ENCODE peak calls at places on chromosomes 4 and X, in seven cellular contexts. Y is GM13976, F is AG04450, V is fibroblast of pulmonary artery, J is omental fat pad, N is H9, M is lower leg skin. O is an unnamed sample.

GRCh38 chr4:83552924-83553323 is 17.0 kb downstream of the GPAT3 start:
- DNase-seq in Y (no peak), F (no peak), V (peak; percentile 25), J (no peak), N (no peak), M (no peak), O (no peak)

GRCh38 chr4:1472148-1472797 is 66.0 kb upstream of the NKX1-1 start:
- DNase-seq in Y (no peak), F (no peak), V (no peak), J (no peak), N (no peak), M (peak; percentile 82), O (no peak)

GRCh38 chr4:150315175-150315574 is 236.9 kb downstream of the DCLK2 start:
- DNase-seq in Y (no peak), F (no peak), V (no peak), J (no peak), N (no peak), M (no peak), O (no peak)

GRCh38 chrX:118272237-118272636 is 73.7 kb upstream of the WDR44 start:
- DNase-seq in Y (no peak), F (no peak), V (peak; percentile 41), J (no peak), N (no peak), M (no peak), O (no peak)

GRCh38 chr4:15955670-15956069 is 7.3 kb downstream of the FGFBP2 start:
- DNase-seq in Y (no peak), F (no peak), V (peak; percentile 23), J (no peak), N (no peak), M (no peak), O (no peak)

GRCh38 chrX:150255441-150256296 is 107.4 kb upstream of the MAMLD1 start:
- DNase-seq in Y (no peak), F (no peak), V (no peak), J (no peak), N (no peak), M (peak; percentile 74), O (no peak)

GRCh38 chrX:146241902-146242301 is 424.3 kb downstream of the SLITRK2 start:
- DNase-seq in Y (no peak), F (no peak), V (no peak), J (no peak), N (no peak), M (no peak), O (no peak)

GRCh38 chrX:11757729-11758399 is at the start of gene MSL3:
- DNase-seq in Y (peak; percentile 75), F (no peak), V (peak; percentile 68), J (no peak), N (peak; percentile 60), M (no peak), O (no peak)

GRCh38 chrX:11438767-11439166 is 145.6 kb downstream of the AMELX start:
- DNase-seq in Y (no peak), F (no peak), V (peak; percentile 56), J (no peak), N (no peak), M (no peak), O (peak; percentile 30)

GRCh38 chr4:127586922-127587571 is 45.7 kb upstream of the INTU start:
- DNase-seq in Y (peak; percentile 48), F (no peak), V (peak; percentile 34), J (no peak), N (peak; percentile 74), M (no peak), O (no peak)

GRCh38 chr4:166301266-166301665 is 428.2 kb downstream of the TLL1 start:
- DNase-seq in Y (no peak), F (no peak), V (peak; percentile 21), J (no peak), N (no peak), M (no peak), O (no peak)

GRCh38 chr4:173328236-173328901 is 5.8 kb downstream of the HMGB2 start:
- DNase-seq in Y (no peak), F (no peak), V (no peak), J (no peak), N (no peak), M (no peak), O (no peak)

GRCh38 chrX:36071064-36071463 is 151.5 kb downstream of the CFAP47 start:
- DNase-seq in Y (no peak), F (no peak), V (no peak), J (no peak), N (no peak), M (no peak), O (no peak)

GRCh38 chr4:105555409-105555808 is 3.0 kb downstream of the ARHGEF38 start:
- DNase-seq in Y (no peak), F (no peak), V (no peak), J (no peak), N (peak; percentile 79), M (no peak), O (no peak)

GRCh38 chr4:52102587-52102986 is 51.5 kb downstream of the SPATA18 start:
- DNase-seq in Y (no peak), F (no peak), V (peak; percentile 19), J (no peak), N (no peak), M (no peak), O (no peak)

GRCh38 chr4:87541956-87542709 is 13.0 kb upstream of the SPARCL1 start:
- DNase-seq in Y (no peak), F (no peak), V (no peak), J (no peak), N (no peak), M (no peak), O (no peak)

GRCh38 chr4:87545052-87545451 is 15.9 kb upstream of the SPARCL1 start:
- DNase-seq in Y (no peak), F (no peak), V (no peak), J (no peak), N (no peak), M (no peak), O (no peak)

GRCh38 chr4:87542734-87543312 is 13.6 kb upstream of the SPARCL1 start:
- DNase-seq in Y (no peak), F (no peak), V (no peak), J (no peak), N (no peak), M (no peak), O (no peak)

GRCh38 chr4:87541521-87541920 is 12.3 kb upstream of the SPARCL1 start:
- DNase-seq in Y (no peak), F (no peak), V (no peak), J (no peak), N (no peak), M (no peak), O (no peak)

GRCh38 chr4:87543835-87544461 is 14.8 kb upstream of the SPARCL1 start:
- DNase-seq in Y (no peak), F (no peak), V (peak; percentile 83), J (no peak), N (no peak), M (no peak), O (no peak)
- TF ChIP-seq CTCF in Y (no peak), F (peak; percentile 67), V (peak; percentile 80), J (no peak), N (peak; percentile 78), M (no peak), O (peak; percentile 57)

GRCh38 chrX:103674531-103675454 is 11.7 kb downstream of the MORF4L2 start:
- DNase-seq in Y (no peak), F (no peak), V (no peak), J (no peak), N (no peak), M (no peak), O (no peak)
- TF ChIP-seq CTCF in Y (no peak), F (no peak), V (no peak), J (no peak), N (peak; percentile 32), M (no peak), O (no peak)

GRCh38 chrX:139204903-139205667 is 325.5 kb upstream of the F9 start:
- DNase-seq in Y (peak; percentile 20), F (no peak), V (no peak), J (no peak), N (peak; percentile 73), M (peak; percentile 85), O (no peak)

GRCh38 chrX:139204576-139204902 is 326.0 kb upstream of the F9 start:
- DNase-seq in Y (no peak), F (no peak), V (no peak), J (no peak), N (no peak), M (no peak), O (no peak)

GRCh38 chrX:139201924-139202323 is 328.6 kb upstream of the F9 start:
- DNase-seq in Y (no peak), F (no peak), V (no peak), J (no peak), N (no peak), M (no peak), O (no peak)

GRCh38 chrX:139202742-139203410 is 327.7 kb upstream of the F9 start:
- DNase-seq in Y (no peak), F (no peak), V (no peak), J (no peak), N (peak; percentile 30), M (no peak), O (no peak)

DNA sequence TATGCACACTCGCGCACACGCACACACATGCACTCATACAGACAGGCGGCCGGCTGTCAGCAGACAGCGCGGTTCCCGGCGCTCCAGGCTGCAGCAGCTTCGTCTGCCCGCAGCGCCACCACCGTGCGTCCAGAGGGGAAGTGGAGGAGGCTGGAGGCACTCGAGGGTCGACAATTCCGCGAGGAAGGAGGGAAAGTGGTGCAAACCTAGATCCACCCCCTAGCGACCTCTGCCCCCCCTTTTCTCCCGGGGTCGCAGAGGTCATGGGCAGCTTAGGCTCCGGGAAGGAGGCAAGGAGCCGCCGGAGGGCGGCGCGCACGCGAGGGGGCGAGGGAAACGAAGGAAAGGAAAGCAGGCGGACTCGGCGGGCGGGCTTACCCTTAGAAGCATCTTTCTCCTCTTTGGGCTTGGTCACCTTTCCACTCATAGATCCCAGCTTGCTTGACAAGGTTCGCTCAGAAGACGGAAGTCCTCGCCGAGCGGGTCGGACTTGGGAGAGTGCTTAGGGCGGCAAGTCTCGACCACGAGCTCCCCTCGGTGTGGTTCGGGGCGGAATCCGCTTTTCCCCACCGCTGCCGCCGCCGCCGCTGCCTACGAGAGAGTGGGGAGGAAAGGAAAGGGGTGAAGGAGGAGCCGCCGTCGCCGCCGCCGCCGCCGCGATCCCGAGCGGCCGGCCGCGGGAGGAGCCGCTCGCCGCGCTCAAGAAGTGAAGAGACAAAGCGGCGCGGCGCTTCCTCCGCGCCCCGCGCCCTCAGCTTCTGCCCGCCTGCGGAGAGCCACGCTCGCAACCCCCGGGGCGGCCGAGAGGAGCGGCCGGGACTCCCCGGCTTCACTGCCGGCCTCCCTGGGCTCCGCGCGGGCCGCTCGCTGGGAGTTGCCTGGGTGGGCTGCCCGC is 326.6 kb upstream of the F9 start:
- DNase-seq in Y (peak; percentile 28), F (no peak), V (no peak), J (no peak), N (no peak), M (no peak), O (no peak)
- TF ChIP-seq CTCF in Y (no peak), F (no peak), V (no peak), J (no peak), N (peak; percentile 40), M (no peak), O (no peak)

DNA sequence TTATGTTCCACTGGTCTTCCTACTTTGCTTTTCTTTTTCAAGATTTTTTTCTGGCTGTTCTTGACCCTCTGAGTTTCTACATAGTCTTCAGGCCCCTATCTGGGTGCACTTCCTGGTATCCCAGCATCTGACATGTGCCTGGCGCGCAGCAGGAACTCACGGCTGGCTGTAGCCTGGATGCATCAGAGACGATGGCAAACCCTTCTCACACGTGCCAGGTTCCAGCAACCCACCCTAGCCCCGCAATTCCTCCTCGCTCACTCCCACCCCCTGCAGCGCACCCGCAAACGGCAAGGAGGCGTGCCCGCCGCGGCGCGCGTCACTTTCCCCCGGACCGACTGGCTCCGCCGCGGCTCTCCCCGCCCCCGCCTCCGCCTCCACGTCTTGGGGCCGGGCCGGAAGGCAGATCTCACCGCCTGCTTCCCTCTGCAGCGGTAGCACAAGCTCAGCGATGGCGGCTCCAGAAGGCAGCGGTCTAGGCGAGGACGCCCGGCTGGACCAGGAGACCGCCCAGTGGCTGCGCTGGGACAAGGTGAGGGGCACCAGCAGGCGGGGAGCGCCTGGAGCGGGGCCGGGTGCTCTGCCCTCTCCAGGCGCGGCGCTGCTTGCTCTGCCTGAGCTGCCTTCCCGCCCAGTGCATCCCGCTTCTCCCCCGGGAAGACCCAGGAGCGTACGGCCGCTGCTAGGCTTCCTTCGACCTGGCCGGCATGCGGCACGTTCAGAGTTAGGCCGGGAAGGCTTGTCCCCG is at the start of gene PGM2:
- DNase-seq in Y (peak; percentile 96), F (no peak), V (peak; percentile 78), J (peak; percentile 68), N (peak; percentile 92), M (peak; percentile 97), O (peak; percentile 16)
- TF ChIP-seq CTCF in Y (no peak), F (no peak), V (no peak), J (no peak), N (no peak), M (no peak), O (peak; percentile 23)